ENCODE peak calls at places on chromosomes 1 and 21, in ten cellular contexts. T is T-helper 1 cell; R is Caki2; O is KG1; Q is renal cortical epithelial cell; E is activated T-helper 1 cell treated with anti-CD3 and anti-CD28 coated beads, Interleukin-2, amount 50 U/mL, for 16 hours; A is cardiac muscle cell; M is NCI-H446 treated with DMSO at 0.1 percent for 48 hours; C is brain microvascular endothelial cell; B is left cardiac atrium. X is an unnamed sample.

GRCh38 chr1:93919780-93920179 is 10.6 kb upstream of the GCLM start:
- DNase-seq in R (no peak), B (no peak), T (no peak), O (no peak), C (no peak), A (no peak), M (no peak), Q (no peak), E (no peak), X (no peak)

GRCh38 chr1:67683736-67684525 is 1.1 kb upstream of the GADD45A start:
- DNase-seq in Q (no peak), C (peak; percentile 41), O (no peak), B (no peak), R (peak; percentile 48), M (no peak), A (no peak), T (peak; percentile 33), E (no peak), X (no peak)

GRCh38 chr1:59477286-59477685 is 180.4 kb downstream of the FGGY start:
- DNase-seq in A (no peak), R (no peak), E (no peak), C (peak; percentile 50), M (no peak), B (no peak), T (peak; percentile 72), Q (peak; percentile 56), O (no peak), X (no peak)

GRCh38 chr1:12065872-12066271 is 2.8 kb downstream of the TNFRSF8 start:
- DNase-seq in C (no peak), Q (no peak), O (no peak), T (peak; percentile 78), B (no peak), M (no peak), R (no peak), A (no peak), E (no peak), X (no peak)

GRCh38 chr1:175237389-175237788 is 44.8 kb upstream of the KIAA0040 start:
- DNase-seq in R (no peak), T (peak; percentile 8), O (no peak), M (no peak), C (no peak), B (no peak), Q (no peak), A (no peak), E (no peak), X (no peak)

GRCh38 chr1:200907611-200908097 is 13.0 kb downstream of the INAVA start:
- DNase-seq in R (no peak), Q (peak; percentile 63), B (no peak), E (no peak), T (no peak), M (no peak), C (no peak), A (peak; percentile 59), O (no peak), X (no peak)

GRCh38 chr1:66725885-66726665 is 26.2 kb upstream of the DYNLT5 start:
- DNase-seq in E (no peak), M (peak; percentile 37), T (peak; percentile 77), Q (peak; percentile 84), R (peak; percentile 68), B (peak; percentile 24), C (peak; percentile 72), A (peak; percentile 85), O (peak; percentile 71), X (no peak)

GRCh38 chr1:109906839-109907180 is 3.8 kb upstream of the CSF1 start:
- DNase-seq in E (no peak), T (no peak), O (no peak), B (no peak), M (no peak), Q (no peak), R (no peak), C (no peak), A (no peak), X (no peak)

GRCh38 chr1:101382135-101382534 is 145.3 kb downstream of the S1PR1 start:
- DNase-seq in O (no peak), E (no peak), B (no peak), R (no peak), T (no peak), A (no peak), Q (no peak), C (no peak), M (no peak), X (no peak)

GRCh38 chr21:34836103-34836932 is 167.5 kb downstream of the CLIC6 start:
- DNase-seq in M (no peak), E (no peak), C (peak; percentile 100), R (peak; percentile 100), O (no peak), B (peak; percentile 68), A (peak; percentile 99), Q (peak; percentile 77), T (no peak), X (no peak)

GRCh38 chr1:53697671-53698380 is 41.1 kb downstream of the GLIS1 start:
- DNase-seq in B (no peak), E (no peak), O (no peak), Q (no peak), T (no peak), R (no peak), M (no peak), A (peak; percentile 33), C (peak; percentile 39), X (no peak)

GRCh38 chr1:206821493-206821892 is 43.9 kb upstream of the IL20 start:
- DNase-seq in A (no peak), R (no peak), B (no peak), Q (no peak), E (no peak), T (no peak), M (no peak), C (no peak), O (no peak), X (no peak)

GRCh38 chr1:163772266-163772665 is 450.5 kb downstream of the NUF2 start:
- DNase-seq in M (no peak), B (no peak), A (no peak), C (no peak), T (no peak), E (no peak), R (no peak), Q (no peak), O (no peak), X (no peak)

GRCh38 chr1:60621524-60621923 is 460.8 kb upstream of the NFIA start:
- DNase-seq in A (peak; percentile 77), C (peak; percentile 31), M (no peak), E (no peak), R (no peak), T (no peak), B (peak; percentile 25), O (peak; percentile 48), Q (peak; percentile 22), X (peak; percentile 81)

GRCh38 chr1:216554934-216555333 is 131.7 kb upstream of the USH2A start:
- DNase-seq in O (no peak), B (no peak), A (no peak), Q (peak; percentile 88), C (no peak), T (no peak), M (no peak), E (no peak), R (peak; percentile 13), X (no peak)

GRCh38 chr1:115437146-115437639 is 99.1 kb upstream of the NGF start:
- DNase-seq in Q (no peak), E (no peak), A (no peak), T (no peak), M (no peak), O (no peak), R (no peak), C (no peak), B (no peak), X (peak; percentile 42)

GRCh38 chr1:154614887-154615286 is 6.9 kb upstream of the ADAR start:
- DNase-seq in E (no peak), M (no peak), R (no peak), Q (no peak), T (no peak), B (no peak), A (peak; percentile 18), O (no peak), C (no peak), X (no peak)

X was measured in NCI-H1930.